ENCODE peak calls at places on chromosomes 16 and 17, in ten cellular contexts. One of them, this sample, is unnamed. For H3K4me1, the result is how much of the 10 kb centered on the place peaks cover.

GRCh38 chr16:25079637-25080375 is 31.7 kb upstream of the LCMT1 start:
- DNase-seq in GM23338: no peak
- DNase-seq in heart left ventricle: no peak
- DNase-seq in left ventricle myocardium inferior: no peak
- DNase-seq in thyroid gland: no peak
- DNase-seq in Panc1: no peak
- DNase-seq in body of pancreas: no peak
- DNase-seq in GM23248: no peak
- DNase-seq in lower lobe of right lung: no peak
- DNase-seq in heart right ventricle: no peak
- DNase-seq in this sample: no peak

GRCh38 chr17:4837471-4838305 is 4.5 kb downstream of the MINK1 start:
- DNase-seq in GM23338: no peak
- DNase-seq in heart left ventricle: no peak
- DNase-seq in left ventricle myocardium inferior: peak
- DNase-seq in thyroid gland: no peak
- DNase-seq in Panc1: no peak
- DNase-seq in body of pancreas: no peak
- DNase-seq in GM23248: no peak
- DNase-seq in lower lobe of right lung: no peak
- DNase-seq in heart right ventricle: peak
- DNase-seq in this sample: no peak

GRCh38 chr16:53043986-53044571 is 8.6 kb downstream of the CHD9NB start:
- DNase-seq in GM23338: peak
- DNase-seq in heart left ventricle: no peak
- DNase-seq in left ventricle myocardium inferior: no peak
- DNase-seq in thyroid gland: no peak
- DNase-seq in Panc1: no peak
- DNase-seq in body of pancreas: peak
- DNase-seq in GM23248: no peak
- DNase-seq in lower lobe of right lung: no peak
- DNase-seq in heart right ventricle: no peak
- DNase-seq in this sample: no peak

GRCh38 chr17:9200197-9200662 is 178.9 kb downstream of the NTN1 start:
- DNase-seq in GM23338: no peak
- DNase-seq in heart left ventricle: no peak
- DNase-seq in left ventricle myocardium inferior: no peak
- DNase-seq in thyroid gland: no peak
- DNase-seq in Panc1: no peak
- DNase-seq in body of pancreas: no peak
- DNase-seq in GM23248: no peak
- DNase-seq in lower lobe of right lung: no peak
- DNase-seq in heart right ventricle: no peak
- DNase-seq in this sample: no peak

GRCh38 chr17:79989106-79989835 is 46.4 kb downstream of the TBC1D16 start:
- DNase-seq in GM23338: no peak
- DNase-seq in heart left ventricle: no peak
- DNase-seq in left ventricle myocardium inferior: no peak
- DNase-seq in thyroid gland: no peak
- DNase-seq in Panc1: no peak
- DNase-seq in body of pancreas: no peak
- DNase-seq in GM23248: no peak
- DNase-seq in lower lobe of right lung: no peak
- DNase-seq in heart right ventricle: no peak
- DNase-seq in this sample: no peak

GRCh38 chr16:11708421-11708820 is 34.2 kb downstream of the TXNDC11 start:
- DNase-seq in GM23338: no peak
- DNase-seq in heart left ventricle: no peak
- DNase-seq in left ventricle myocardium inferior: no peak
- DNase-seq in thyroid gland: no peak
- DNase-seq in Panc1: no peak
- DNase-seq in body of pancreas: no peak
- DNase-seq in GM23248: peak
- DNase-seq in lower lobe of right lung: no peak
- DNase-seq in heart right ventricle: no peak
- DNase-seq in this sample: no peak

GRCh38 chr17:70168979-70169706 is at the start of gene KCNJ2:
- DNase-seq in GM23338: peak
- DNase-seq in heart left ventricle: peak
- DNase-seq in left ventricle myocardium inferior: peak
- DNase-seq in thyroid gland: peak
- DNase-seq in Panc1: no peak
- DNase-seq in body of pancreas: peak
- DNase-seq in GM23248: peak
- DNase-seq in lower lobe of right lung: peak
- DNase-seq in heart right ventricle: peak
- DNase-seq in this sample: peak

GRCh38 chr17:1108810-1109605 is 70.8 kb downstream of the ABR start:
- DNase-seq in GM23338: peak
- DNase-seq in heart left ventricle: peak
- DNase-seq in left ventricle myocardium inferior: peak
- DNase-seq in thyroid gland: peak
- DNase-seq in Panc1: no peak
- DNase-seq in body of pancreas: peak
- DNase-seq in GM23248: peak
- DNase-seq in lower lobe of right lung: peak
- DNase-seq in heart right ventricle: peak
- DNase-seq in this sample: peak

GRCh38 chr17:45128331-45128730 is 4.0 kb downstream of the PLCD3 start:
- DNase-seq in GM23338: no peak
- DNase-seq in heart left ventricle: peak
- DNase-seq in left ventricle myocardium inferior: no peak
- DNase-seq in thyroid gland: no peak
- DNase-seq in Panc1: no peak
- DNase-seq in body of pancreas: no peak
- DNase-seq in GM23248: no peak
- DNase-seq in lower lobe of right lung: no peak
- DNase-seq in heart right ventricle: no peak
- DNase-seq in this sample: no peak

GRCh38 chr16:57361384-57361783 is 2.8 kb downstream of the CCL22 start:
- DNase-seq in GM23338: no peak
- DNase-seq in heart left ventricle: no peak
- DNase-seq in left ventricle myocardium inferior: no peak
- DNase-seq in thyroid gland: peak
- DNase-seq in Panc1: no peak
- DNase-seq in body of pancreas: peak
- DNase-seq in GM23248: no peak
- DNase-seq in lower lobe of right lung: no peak
- DNase-seq in heart right ventricle: no peak
- DNase-seq in this sample: no peak

GRCh38 chr17:21297597-21297996 is 13.1 kb downstream of the MAP2K3 start:
- DNase-seq in GM23338: peak
- DNase-seq in heart left ventricle: no peak
- DNase-seq in left ventricle myocardium inferior: no peak
- DNase-seq in thyroid gland: no peak
- DNase-seq in Panc1: no peak
- DNase-seq in body of pancreas: no peak
- DNase-seq in GM23248: no peak
- DNase-seq in lower lobe of right lung: no peak
- DNase-seq in heart right ventricle: no peak
- DNase-seq in this sample: no peak

GRCh38 chr17:7476474-7476873 is 3.0 kb downstream of the ZBTB4 start:
- DNase-seq in GM23338: no peak
- DNase-seq in heart left ventricle: no peak
- DNase-seq in left ventricle myocardium inferior: no peak
- DNase-seq in thyroid gland: no peak
- DNase-seq in Panc1: no peak
- DNase-seq in body of pancreas: no peak
- DNase-seq in GM23248: peak
- DNase-seq in lower lobe of right lung: no peak
- DNase-seq in heart right ventricle: no peak
- DNase-seq in this sample: no peak

GRCh38 chr16:85392756-85393673 is 220.1 kb upstream of the GSE1 start:
- DNase-seq in GM23338: no peak
- DNase-seq in heart left ventricle: no peak
- DNase-seq in left ventricle myocardium inferior: peak
- DNase-seq in thyroid gland: no peak
- DNase-seq in Panc1: no peak
- DNase-seq in body of pancreas: peak
- DNase-seq in GM23248: no peak
- DNase-seq in lower lobe of right lung: peak
- DNase-seq in heart right ventricle: no peak
- DNase-seq in this sample: no peak

GRCh38 chr16:69166221-69166833 is 20.6 kb upstream of the SNTB2 start:
- DNase-seq in GM23338: no peak
- DNase-seq in heart left ventricle: no peak
- DNase-seq in left ventricle myocardium inferior: no peak
- DNase-seq in thyroid gland: no peak
- DNase-seq in Panc1: no peak
- DNase-seq in body of pancreas: no peak
- DNase-seq in GM23248: peak
- DNase-seq in lower lobe of right lung: no peak
- DNase-seq in heart right ventricle: no peak
- DNase-seq in this sample: no peak

GRCh38 chr17:55743103-55743679 is 7.7 kb upstream of the PCTP start:
- DNase-seq in GM23338: no peak
- DNase-seq in heart left ventricle: peak
- DNase-seq in left ventricle myocardium inferior: no peak
- DNase-seq in thyroid gland: peak
- DNase-seq in Panc1: no peak
- DNase-seq in body of pancreas: peak
- DNase-seq in GM23248: no peak
- DNase-seq in lower lobe of right lung: no peak
- DNase-seq in heart right ventricle: no peak
- DNase-seq in this sample: no peak

GRCh38 chr17:44221072-44221861 is 1.8 kb upstream of the UBTF start:
- DNase-seq in GM23338: peak
- DNase-seq in heart left ventricle: peak
- DNase-seq in left ventricle myocardium inferior: peak
- DNase-seq in thyroid gland: peak
- DNase-seq in Panc1: no peak
- DNase-seq in body of pancreas: peak
- DNase-seq in GM23248: peak
- DNase-seq in lower lobe of right lung: peak
- DNase-seq in heart right ventricle: peak
- DNase-seq in this sample: peak

GRCh38 chr17:29855686-29856085 is 74.3 kb downstream of the SSH2 start:
- DNase-seq in GM23338: no peak
- DNase-seq in heart left ventricle: no peak
- DNase-seq in left ventricle myocardium inferior: no peak
- DNase-seq in thyroid gland: no peak
- DNase-seq in Panc1: no peak
- DNase-seq in body of pancreas: no peak
- DNase-seq in GM23248: peak
- DNase-seq in lower lobe of right lung: no peak
- DNase-seq in heart right ventricle: no peak
- DNase-seq in this sample: no peak

GRCh38 chr16:72552675-72553074 is 380.7 kb upstream of the PMFBP1 start:
- DNase-seq in GM23338: no peak
- DNase-seq in heart left ventricle: no peak
- DNase-seq in left ventricle myocardium inferior: no peak
- DNase-seq in thyroid gland: no peak
- DNase-seq in Panc1: no peak
- DNase-seq in body of pancreas: no peak
- DNase-seq in GM23248: peak
- DNase-seq in lower lobe of right lung: no peak
- DNase-seq in heart right ventricle: no peak
- DNase-seq in this sample: no peak

DNA sequence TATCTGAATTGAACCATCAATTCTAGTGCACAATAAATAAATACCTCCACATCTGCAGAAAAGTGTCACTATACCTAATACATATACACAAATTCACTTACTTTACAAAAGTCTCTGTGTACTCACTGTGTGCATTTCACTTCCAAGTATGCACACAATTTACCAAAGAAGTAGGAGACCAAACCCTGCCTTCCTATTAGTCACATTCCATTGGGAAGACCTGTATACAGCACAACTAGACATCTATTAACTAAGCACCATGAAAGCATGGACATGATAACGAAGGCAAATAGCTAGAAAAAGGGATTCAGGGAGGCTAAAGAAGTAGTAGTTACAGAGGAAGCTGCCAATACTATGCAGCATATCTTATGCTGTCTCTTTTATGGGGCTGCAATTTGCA is 139.5 kb downstream of the SNX11 start:
- DNase-seq in GM23338: no peak
- DNase-seq in heart left ventricle: no peak
- DNase-seq in left ventricle myocardium inferior: no peak
- DNase-seq in thyroid gland: no peak
- DNase-seq in Panc1: no peak
- DNase-seq in body of pancreas: no peak
- DNase-seq in GM23248: peak
- DNase-seq in lower lobe of right lung: no peak
- DNase-seq in heart right ventricle: no peak
- DNase-seq in this sample: no peak
- H3K4me3 ChIP-seq in GM23338: no peak
- H3K4me3 ChIP-seq in heart left ventricle: no peak
- H3K4me3 ChIP-seq in left ventricle myocardium inferior: no peak
- H3K4me3 ChIP-seq in thyroid gland: no peak
- H3K4me3 ChIP-seq in Panc1: no peak
- H3K4me3 ChIP-seq in body of pancreas: no peak
- H3K4me3 ChIP-seq in GM23248: no peak
- H3K4me3 ChIP-seq in lower lobe of right lung: no peak
- H3K4me3 ChIP-seq in heart right ventricle: no peak
- H3K4me3 ChIP-seq in this sample: no peak

DNA sequence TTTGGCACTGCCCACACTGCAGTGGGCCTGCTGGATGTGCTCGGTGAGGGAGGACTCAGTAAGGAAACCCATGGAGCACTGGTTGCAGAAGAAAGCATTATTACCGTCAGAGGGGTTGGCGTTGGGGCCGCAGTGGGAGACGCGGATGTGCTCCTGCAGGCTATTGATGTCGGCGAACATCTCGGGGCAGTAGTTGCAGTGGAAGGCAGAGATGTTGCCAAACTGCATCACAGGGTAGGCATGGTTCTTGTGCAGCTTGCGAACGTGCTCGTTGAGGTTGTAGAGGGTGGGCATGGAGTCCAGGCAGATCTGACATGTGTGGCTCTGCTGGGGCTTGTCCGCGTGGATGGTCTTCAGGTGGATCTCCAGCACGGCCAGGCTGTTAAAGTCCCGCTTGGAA is 218.4 kb downstream of the ZNF423 start:
- DNase-seq in GM23338: no peak
- DNase-seq in heart left ventricle: no peak
- DNase-seq in left ventricle myocardium inferior: no peak
- DNase-seq in thyroid gland: no peak
- DNase-seq in Panc1: no peak
- DNase-seq in body of pancreas: no peak
- DNase-seq in GM23248: no peak
- DNase-seq in lower lobe of right lung: no peak
- DNase-seq in heart right ventricle: no peak
- DNase-seq in this sample: no peak
- H3K4me1 ChIP-seq in GM23338: under half
- H3K4me1 ChIP-seq in heart left ventricle: under half
- H3K4me1 ChIP-seq in left ventricle myocardium inferior: under half
- H3K4me1 ChIP-seq in thyroid gland: under half
- H3K4me1 ChIP-seq in Panc1: under half
- H3K4me1 ChIP-seq in body of pancreas: under half
- H3K4me1 ChIP-seq in GM23248: under half
- H3K4me1 ChIP-seq in lower lobe of right lung: under half
- H3K4me1 ChIP-seq in heart right ventricle: under half
- H3K4me1 ChIP-seq in this sample: under half

GRCh38 chr16:30470632-30471007 is 1.9 kb upstream of the ITGAL start:
- DNase-seq in GM23338: no peak
- DNase-seq in heart left ventricle: no peak
- DNase-seq in left ventricle myocardium inferior: no peak
- DNase-seq in thyroid gland: no peak
- DNase-seq in Panc1: no peak
- DNase-seq in body of pancreas: no peak
- DNase-seq in GM23248: no peak
- DNase-seq in lower lobe of right lung: no peak
- DNase-seq in heart right ventricle: no peak
- DNase-seq in this sample: no peak
- H3K27ac ChIP-seq in GM23338: no peak
- H3K27ac ChIP-seq in heart left ventricle: peak
- H3K27ac ChIP-seq in left ventricle myocardium inferior: no peak
- H3K27ac ChIP-seq in thyroid gland: no peak
- H3K27ac ChIP-seq in Panc1: no peak
- H3K27ac ChIP-seq in body of pancreas: no peak
- H3K27ac ChIP-seq in GM23248: no peak
- H3K27ac ChIP-seq in lower lobe of right lung: no peak
- H3K27ac ChIP-seq in heart right ventricle: no peak
- H3K27ac ChIP-seq in this sample: peak

GRCh38 chr16:86931410-86931941 is 353.1 kb downstream of the FOXL1 start:
- DNase-seq in GM23338: peak
- DNase-seq in heart left ventricle: peak
- DNase-seq in left ventricle myocardium inferior: peak
- DNase-seq in thyroid gland: peak
- DNase-seq in Panc1: no peak
- DNase-seq in body of pancreas: no peak
- DNase-seq in GM23248: peak
- DNase-seq in lower lobe of right lung: no peak
- DNase-seq in heart right ventricle: peak
- DNase-seq in this sample: no peak
- H3K4me3 ChIP-seq in GM23338: no peak
- H3K4me3 ChIP-seq in heart left ventricle: peak
- H3K4me3 ChIP-seq in left ventricle myocardium inferior: peak
- H3K4me3 ChIP-seq in thyroid gland: no peak
- H3K4me3 ChIP-seq in Panc1: no peak
- H3K4me3 ChIP-seq in body of pancreas: no peak
- H3K4me3 ChIP-seq in GM23248: no peak
- H3K4me3 ChIP-seq in lower lobe of right lung: no peak
- H3K4me3 ChIP-seq in heart right ventricle: peak
- H3K4me3 ChIP-seq in this sample: no peak

This sample was measured in naive thymus-derived CD4-positive, alpha-beta T cell.